ENCODE peak calls at places on chromosome 6, in eight cellular contexts. L is tibial nerve; R is CD8-positive, alpha-beta T cell; T is progenitor cell of endocrine pancreas; E is BJ; I is nephron progenitor cell; G is neural progenitor cell; A is H9. K is an unnamed sample.

GRCh38 chr6:49693512-49693911 is 19.8 kb downstream of the CRISP2 start:
- DNase-seq in L (no peak), R (no peak), T (no peak), E (no peak), I (no peak), G (no peak), A (no peak), K (no peak)

GRCh38 chr6:15266423-15266996 is 20.6 kb downstream of the JARID2 start:
- DNase-seq in L (no peak), R (no peak), T (no peak), E (no peak), I (no peak), G (no peak), A (no peak), K (peak)

GRCh38 chr6:145076110-145076841 is 659.0 kb downstream of the EPM2A start:
- DNase-seq in L (no peak), R (no peak), T (no peak), E (no peak), I (no peak), G (no peak), A (no peak), K (no peak)

GRCh38 chr6:10315631-10316145 is 99.2 kb downstream of the TFAP2A start:
- DNase-seq in L (no peak), R (no peak), T (no peak), E (no peak), I (no peak), G (no peak), A (no peak), K (no peak)

GRCh38 chr6:137734875-137735182 is 132.2 kb upstream of the TNFAIP3 start:
- DNase-seq in L (no peak), R (no peak), T (no peak), E (no peak), I (no peak), G (no peak), A (no peak), K (no peak)

GRCh38 chr6:145963216-145964068 is 716 bp downstream of the SHPRH start:
- DNase-seq in L (peak), R (peak), T (peak), E (no peak), I (peak), G (peak), A (no peak), K (peak)

GRCh38 chr6:89290401-89291155 is 24.5 kb downstream of the GABRR2 start:
- DNase-seq in L (no peak), R (no peak), T (no peak), E (no peak), I (no peak), G (no peak), A (no peak), K (no peak)

GRCh38 chr6:122869437-122870024 is 80.5 kb downstream of the SMPDL3A start:
- DNase-seq in L (no peak), R (no peak), T (no peak), E (no peak), I (peak), G (peak), A (peak), K (peak)

GRCh38 chr6:170282512-170283158 is 8.2 kb downstream of the DLL1 start:
- DNase-seq in L (no peak), R (no peak), T (no peak), E (no peak), I (no peak), G (no peak), A (no peak), K (no peak)

GRCh38 chr6:17012421-17013225 is 89.2 kb upstream of the STMND1 start:
- DNase-seq in L (no peak), R (no peak), T (no peak), E (peak), I (peak), G (peak), A (peak), K (no peak)

GRCh38 chr6:8539446-8539845 is 104.1 kb upstream of the SLC35B3 start:
- DNase-seq in L (no peak), R (no peak), T (no peak), E (no peak), I (no peak), G (peak), A (no peak), K (peak)

GRCh38 chr6:120675886-120676285 is 658.4 kb downstream of the TBC1D32 start:
- DNase-seq in L (no peak), R (no peak), T (no peak), E (no peak), I (no peak), G (no peak), A (no peak), K (no peak)

GRCh38 chr6:142489722-142490610 is 188.2 kb downstream of the ADGRG6 start:
- DNase-seq in L (no peak), R (no peak), T (no peak), E (no peak), I (no peak), G (no peak), A (no peak), K (no peak)

GRCh38 chr6:15953152-15953880 is 175.6 kb upstream of the MYLIP start:
- DNase-seq in L (no peak), R (no peak), T (no peak), E (no peak), I (no peak), G (no peak), A (no peak), K (no peak)

GRCh38 chr6:16948376-16948775 is 153.5 kb upstream of the STMND1 start:
- DNase-seq in L (no peak), R (no peak), T (no peak), E (no peak), I (no peak), G (no peak), A (no peak), K (no peak)

GRCh38 chr6:144362042-144363018 is 77.2 kb downstream of the UTRN start:
- DNase-seq in L (no peak), R (no peak), T (no peak), E (no peak), I (no peak), G (no peak), A (no peak), K (no peak)

GRCh38 chr6:37882292-37882691 is 62.8 kb downstream of the ZFAND3 start:
- DNase-seq in L (no peak), R (no peak), T (no peak), E (no peak), I (no peak), G (peak), A (no peak), K (no peak)

GRCh38 chr6:73579389-73579788 is 58.6 kb upstream of the EEF1A1 start:
- DNase-seq in L (no peak), R (no peak), T (no peak), E (no peak), I (no peak), G (no peak), A (peak), K (no peak)

GRCh38 chr6:127484207-127484858 is 25.1 kb upstream of the KIAA0408 start:
- DNase-seq in L (no peak), R (no peak), T (no peak), E (peak), I (no peak), G (no peak), A (no peak), K (peak)

GRCh38 chr6:35049885-35050284 is 91.3 kb downstream of the TCP11 start:
- DNase-seq in L (peak), R (no peak), T (no peak), E (peak), I (no peak), G (no peak), A (no peak), K (no peak)

GRCh38 chr6:142950291-142950690 is 5.3 kb upstream of the HIVEP2 start:
- DNase-seq in L (no peak), R (no peak), T (no peak), E (no peak), I (no peak), G (no peak), A (no peak), K (no peak)

GRCh38 chr6:42710316-42710715 is 12.1 kb downstream of the PRPH2 start:
- DNase-seq in L (no peak), R (no peak), T (no peak), E (no peak), I (peak), G (peak), A (no peak), K (no peak)

GRCh38 chr6:23266536-23266935 is 697.2 kb downstream of the HDGFL1 start:
- DNase-seq in L (no peak), R (no peak), T (no peak), E (no peak), I (no peak), G (no peak), A (no peak), K (no peak)

GRCh38 chr6:108476381-108476780 is 84.3 kb upstream of the FOXO3 start:
- DNase-seq in L (no peak), R (no peak), T (no peak), E (no peak), I (no peak), G (no peak), A (no peak), K (no peak)

GRCh38 chr6:111625511-111626331 is 20.0 kb upstream of the TRAF3IP2 start:
- DNase-seq in L (no peak), R (no peak), T (no peak), E (no peak), I (no peak), G (no peak), A (no peak), K (no peak)

GRCh38 chr6:162058281-162058875 is 669.2 kb downstream of the PRKN start:
- DNase-seq in L (no peak), R (no peak), T (no peak), E (no peak), I (no peak), G (no peak), A (no peak), K (no peak)

GRCh38 chr6:132430110-132430509 is 28.8 kb upstream of the MOXD1 start:
- DNase-seq in L (no peak), R (no peak), T (no peak), E (no peak), I (no peak), G (no peak), A (no peak), K (no peak)

GRCh38 chr6:2819115-2819514 is 22.5 kb downstream of the SERPINB1 start:
- DNase-seq in L (no peak), R (no peak), T (no peak), E (no peak), I (no peak), G (no peak), A (no peak), K (no peak)

GRCh38 chr6:108966855-108967755 is 118.9 kb downstream of the ARMC2 start:
- DNase-seq in L (no peak), R (peak), T (no peak), E (no peak), I (peak), G (peak), A (peak), K (no peak)

GRCh38 chr6:90197854-90198496 is 98.7 kb downstream of the BACH2 start:
- DNase-seq in L (no peak), R (no peak), T (no peak), E (no peak), I (no peak), G (peak), A (no peak), K (no peak)

GRCh38 chr6:77292564-77293546 is 170.4 kb downstream of the HTR1B start:
- DNase-seq in L (no peak), R (no peak), T (no peak), E (peak), I (no peak), G (no peak), A (no peak), K (no peak)

GRCh38 chr6:37135835-37136694 is 33.9 kb upstream of the PIM1 start:
- DNase-seq in L (no peak), R (no peak), T (no peak), E (no peak), I (no peak), G (no peak), A (no peak), K (no peak)

GRCh38 chr6:170357812-170358211 is 51.3 kb downstream of the FAM120B start:
- DNase-seq in L (no peak), R (no peak), T (no peak), E (no peak), I (no peak), G (no peak), A (no peak), K (no peak)

GRCh38 chr6:1024587-1024986 is 287.3 kb upstream of the FOXQ1 start:
- DNase-seq in L (no peak), R (no peak), T (no peak), E (peak), I (no peak), G (no peak), A (no peak), K (no peak)

DNA sequence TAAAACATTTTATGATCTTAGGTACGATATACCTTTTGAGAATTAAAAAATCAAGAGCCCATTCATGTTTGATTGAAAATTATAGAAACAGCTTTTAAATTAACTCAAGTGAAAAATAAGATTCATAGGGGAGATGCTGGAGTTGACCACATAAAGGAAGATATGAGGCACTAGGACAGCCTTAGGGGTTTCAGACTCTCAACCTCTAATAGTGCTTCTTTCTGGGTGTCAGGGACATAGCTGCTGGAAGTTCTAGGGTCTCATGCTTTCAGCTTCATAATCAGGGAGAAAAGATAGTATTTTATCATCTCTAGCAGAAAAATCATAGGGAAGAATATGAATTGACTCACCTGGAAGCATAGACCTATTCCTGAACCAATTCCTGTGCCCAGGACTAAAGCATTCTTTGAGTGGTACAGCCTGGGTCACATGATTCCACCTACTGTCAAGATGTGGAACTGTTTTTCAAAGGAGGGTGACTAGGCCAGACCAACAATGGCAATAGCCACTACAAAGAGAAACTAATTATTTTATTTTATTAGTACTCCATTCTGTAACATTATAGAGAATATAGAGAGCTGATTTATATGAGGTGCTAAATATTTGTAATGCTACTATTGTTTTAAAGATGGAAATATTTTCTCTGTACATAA is 27.8 kb upstream of the CENPW start:
- DNase-seq in L (no peak), R (no peak), T (no peak), E (no peak), I (no peak), G (peak), A (peak), K (peak)
- TF ChIP-seq CTCF in L (no peak), R (no peak), T (peak), E (peak), I (peak), G (peak), A (peak), K (peak)

GRCh38 chr6:7257521-7258230 is 55.3 kb downstream of the SSR1 start:
- DNase-seq in L (no peak), R (no peak), T (no peak), E (no peak), I (no peak), G (no peak), A (no peak), K (no peak)
- TF ChIP-seq CTCF in L (no peak), R (no peak), T (no peak), E (no peak), I (no peak), G (no peak), A (no peak), K (no peak)

GRCh38 chr6:28953039-28953872 is 29.5 kb upstream of the TRIM27 start:
- DNase-seq in L (no peak), R (no peak), T (no peak), E (no peak), I (peak), G (peak), A (no peak), K (peak)
- TF ChIP-seq CTCF in L (no peak), R (no peak), T (no peak), E (no peak), I (no peak), G (no peak), A (no peak), K (no peak)

GRCh38 chr6:94071835-94072234 is 652.5 kb upstream of the EPHA7 start:
- DNase-seq in L (no peak), R (no peak), T (no peak), E (no peak), I (no peak), G (peak), A (no peak), K (no peak)
- TF ChIP-seq CTCF in L (no peak), R (no peak), T (peak), E (no peak), I (peak), G (peak), A (peak), K (no peak)

GRCh38 chr6:104527761-104528415 is 331.8 kb downstream of the HACE1 start:
- DNase-seq in L (no peak), R (no peak), T (no peak), E (no peak), I (peak), G (peak), A (peak), K (no peak)
- TF ChIP-seq CTCF in L (peak), R (no peak), T (peak), E (no peak), I (peak), G (peak), A (peak), K (no peak)

GRCh38 chr6:40550096-40550731 is 37.0 kb downstream of the LRFN2 start:
- DNase-seq in L (no peak), R (no peak), T (no peak), E (no peak), I (peak), G (peak), A (no peak), K (peak)
- TF ChIP-seq CTCF in L (peak), R (peak), T (peak), E (peak), I (peak), G (peak), A (peak), K (peak)

DNA sequence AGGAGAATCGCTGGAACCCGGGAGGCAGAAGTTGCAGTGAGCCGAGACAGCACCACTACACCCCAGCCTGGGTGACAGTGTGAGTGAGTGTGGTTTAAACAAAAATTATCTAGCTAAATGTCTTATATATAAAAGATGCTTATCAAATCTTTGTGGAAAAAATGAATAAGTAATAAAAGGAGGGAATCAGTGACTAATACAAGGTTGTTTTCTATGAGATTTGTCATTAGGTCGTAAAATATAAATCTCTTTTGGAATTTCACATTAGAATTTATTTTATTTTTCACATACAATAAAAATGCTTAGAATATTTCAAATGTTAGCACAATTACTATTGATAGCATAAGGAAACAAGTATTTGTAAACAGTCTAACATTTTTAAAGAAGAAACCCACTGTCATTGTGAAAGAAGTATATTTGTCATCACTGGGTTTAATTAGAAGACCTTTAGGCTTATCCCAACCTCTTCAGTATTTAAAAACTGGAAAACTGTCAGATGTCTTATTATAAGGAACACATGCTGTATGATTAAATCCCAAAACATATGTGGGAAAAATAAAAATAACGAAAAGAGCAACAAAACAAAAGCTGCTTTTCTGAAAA is 47.1 kb downstream of the ASCC3 start:
- DNase-seq in L (no peak), R (no peak), T (no peak), E (peak), I (no peak), G (no peak), A (no peak), K (no peak)
- TF ChIP-seq CTCF in L (no peak), R (no peak), T (no peak), E (no peak), I (no peak), G (no peak), A (no peak), K (no peak)

GRCh38 chr6:72218125-72218524 is 331.8 kb downstream of the RIMS1 start:
- DNase-seq in L (no peak), R (no peak), T (peak), E (no peak), I (peak), G (peak), A (peak), K (peak)
- TF ChIP-seq CTCF in L (peak), R (no peak), T (peak), E (peak), I (peak), G (peak), A (peak), K (peak)

K was measured in GM10248.